ENCODE peak calls at places on chromosomes 6 and 20, in six cellular contexts. One of them, this sample, is unnamed.
A peak's percentile ranks its signal among the peaks of the same experiment; 100 is the strongest.

GRCh38 chr6:170295519-170296422 is 4.9 kb upstream of the DLL1 start:
- DNase-seq in NCI-H2081: no peak
- DNase-seq in HFFc6: no peak
- DNase-seq in HuH-7: peak; percentile 74
- DNase-seq in activated gamma-delta T cell treated with Interleukin-2 at 50 U/mL for 16 hours: no peak
- DNase-seq in activated T-cell treated with anti-CD3 and anti-CD28 coated beads, Interleukin-2, amount 50 U/mL, for 4 hours: peak; percentile 54
- DNase-seq in this sample: no peak

GRCh38 chr20:11376998-11377397 is 540.7 kb upstream of the BTBD3 start:
- DNase-seq in NCI-H2081: no peak
- DNase-seq in activated gamma-delta T cell treated with Interleukin-2 at 50 U/mL for 16 hours: no peak
- DNase-seq in HuH-7: no peak
- DNase-seq in activated T-cell treated with anti-CD3 and anti-CD28 coated beads, Interleukin-2, amount 50 U/mL, for 4 hours: no peak
- DNase-seq in HFFc6: no peak
- DNase-seq in this sample: no peak

GRCh38 chr6:128806274-128806673 is 76.7 kb upstream of the LAMA2 start:
- DNase-seq in activated T-cell treated with anti-CD3 and anti-CD28 coated beads, Interleukin-2, amount 50 U/mL, for 4 hours: no peak
- DNase-seq in activated gamma-delta T cell treated with Interleukin-2 at 50 U/mL for 16 hours: no peak
- DNase-seq in NCI-H2081: no peak
- DNase-seq in HFFc6: no peak
- DNase-seq in HuH-7: no peak
- DNase-seq in this sample: no peak

GRCh38 chr6:29142349-29142748 is 28.4 kb upstream of the OR2J2 start:
- DNase-seq in HuH-7: no peak
- DNase-seq in NCI-H2081: no peak
- DNase-seq in activated T-cell treated with anti-CD3 and anti-CD28 coated beads, Interleukin-2, amount 50 U/mL, for 4 hours: no peak
- DNase-seq in activated gamma-delta T cell treated with Interleukin-2 at 50 U/mL for 16 hours: no peak
- DNase-seq in HFFc6: no peak
- DNase-seq in this sample: no peak

GRCh38 chr6:100449239-100449691 is 15.5 kb downstream of the SIM1 start:
- DNase-seq in HFFc6: no peak
- DNase-seq in activated gamma-delta T cell treated with Interleukin-2 at 50 U/mL for 16 hours: no peak
- DNase-seq in HuH-7: no peak
- DNase-seq in activated T-cell treated with anti-CD3 and anti-CD28 coated beads, Interleukin-2, amount 50 U/mL, for 4 hours: no peak
- DNase-seq in NCI-H2081: no peak
- DNase-seq in this sample: no peak

GRCh38 chr6:133240511-133241087 is 558 bp upstream of the EYA4 start:
- DNase-seq in activated gamma-delta T cell treated with Interleukin-2 at 50 U/mL for 16 hours: no peak
- DNase-seq in HuH-7: peak; percentile 82
- DNase-seq in NCI-H2081: no peak
- DNase-seq in activated T-cell treated with anti-CD3 and anti-CD28 coated beads, Interleukin-2, amount 50 U/mL, for 4 hours: no peak
- DNase-seq in HFFc6: no peak
- DNase-seq in this sample: no peak

GRCh38 chr6:157760589-157761330 is 62.3 kb upstream of the SNX9 start:
- DNase-seq in NCI-H2081: no peak
- DNase-seq in activated T-cell treated with anti-CD3 and anti-CD28 coated beads, Interleukin-2, amount 50 U/mL, for 4 hours: peak; percentile 46
- DNase-seq in HFFc6: peak; percentile 82
- DNase-seq in HuH-7: no peak
- DNase-seq in activated gamma-delta T cell treated with Interleukin-2 at 50 U/mL for 16 hours: no peak
- DNase-seq in this sample: no peak

GRCh38 chr6:37913210-37913609 is 93.7 kb downstream of the ZFAND3 start:
- DNase-seq in NCI-H2081: no peak
- DNase-seq in HuH-7: no peak
- DNase-seq in activated gamma-delta T cell treated with Interleukin-2 at 50 U/mL for 16 hours: no peak
- DNase-seq in activated T-cell treated with anti-CD3 and anti-CD28 coated beads, Interleukin-2, amount 50 U/mL, for 4 hours: no peak
- DNase-seq in HFFc6: peak; percentile 8
- DNase-seq in this sample: no peak

GRCh38 chr6:41039060-41039998 is at the start of gene UNC5CL:
- DNase-seq in NCI-H2081: peak; percentile 36
- DNase-seq in activated gamma-delta T cell treated with Interleukin-2 at 50 U/mL for 16 hours: peak; percentile 49
- DNase-seq in activated T-cell treated with anti-CD3 and anti-CD28 coated beads, Interleukin-2, amount 50 U/mL, for 4 hours: peak; percentile 42
- DNase-seq in HuH-7: peak; percentile 71
- DNase-seq in HFFc6: peak; percentile 31
- DNase-seq in this sample: peak; percentile 48

GRCh38 chr20:20466341-20466879 is 98.5 kb downstream of the INSM1 start:
- DNase-seq in NCI-H2081: no peak
- DNase-seq in HuH-7: no peak
- DNase-seq in activated T-cell treated with anti-CD3 and anti-CD28 coated beads, Interleukin-2, amount 50 U/mL, for 4 hours: no peak
- DNase-seq in activated gamma-delta T cell treated with Interleukin-2 at 50 U/mL for 16 hours: no peak
- DNase-seq in HFFc6: peak; percentile 73
- DNase-seq in this sample: no peak

This sample was measured in CD4-positive, alpha-beta T cell.